ENCODE peak calls at places on chromosomes 1 and 21, in ten cellular contexts. V, I, C, P, F, T, H, J, M and G are unnamed samples.

GRCh38 chr21:16644690-16645089 is 868.2 kb upstream of the CXADR start:
- DNase-seq in V (no peak), I (no peak), C (peak; percentile 48), P (no peak), F (no peak), T (no peak), H (no peak), J (no peak), M (no peak), G (no peak)

GRCh38 chr1:46581685-46582455 is 22.2 kb downstream of the MKNK1 start:
- DNase-seq in V (no peak), I (no peak), C (no peak), P (no peak), F (no peak), T (no peak), H (peak; percentile 51), J (no peak), M (no peak), G (no peak)

GRCh38 chr1:66493731-66494130 is 40.2 kb upstream of the SGIP1 start:
- DNase-seq in V (no peak), I (no peak), C (no peak), P (no peak), F (no peak), T (no peak), H (no peak), J (no peak), M (no peak), G (no peak)

GRCh38 chr1:67407498-67407897 is 22.7 kb downstream of the SERBP1 start:
- DNase-seq in V (no peak), I (no peak), C (peak; percentile 34), P (peak; percentile 9), F (no peak), T (no peak), H (no peak), J (no peak), M (no peak), G (no peak)

GRCh38 chr1:55049914-55050278 is 10.5 kb downstream of the PCSK9 start:
- DNase-seq in V (no peak), I (no peak), C (peak; percentile 80), P (no peak), F (no peak), T (no peak), H (peak; percentile 8), J (no peak), M (peak; percentile 77), G (no peak)

GRCh38 chr1:20413136-20413790 is 72.7 kb downstream of the CAMK2N1 start:
- DNase-seq in V (no peak), I (no peak), C (no peak), P (no peak), F (no peak), T (no peak), H (no peak), J (no peak), M (no peak), G (no peak)

GRCh38 chr1:160862151-160863061 is at the start of gene CD244:
- DNase-seq in V (peak; percentile 18), I (no peak), C (no peak), P (no peak), F (peak; percentile 40), T (no peak), H (peak; percentile 57), J (peak; percentile 58), M (peak; percentile 50), G (no peak)

GRCh38 chr1:25117233-25117823 is 115.0 kb downstream of the SYF2 start:
- DNase-seq in V (no peak), I (no peak), C (no peak), P (no peak), F (no peak), T (no peak), H (peak; percentile 59), J (no peak), M (peak; percentile 39), G (no peak)

GRCh38 chr1:10401281-10401680 is 2.4 kb downstream of the PGD start:
- DNase-seq in V (no peak), I (no peak), C (peak; percentile 79), P (no peak), F (no peak), T (no peak), H (no peak), J (no peak), M (no peak), G (no peak)

GRCh38 chr1:240293706-240294105 is 202.0 kb downstream of the FMN2 start:
- DNase-seq in V (no peak), I (no peak), C (no peak), P (no peak), F (no peak), T (no peak), H (no peak), J (no peak), M (no peak), G (no peak)

GRCh38 chr1:225362805-225363204 is 65.0 kb downstream of the LBR start:
- DNase-seq in V (no peak), I (no peak), C (no peak), P (no peak), F (no peak), T (no peak), H (no peak), J (no peak), M (no peak), G (no peak)

GRCh38 chr1:156708245-156708661 is 2.9 kb upstream of the CRABP2 start:
- DNase-seq in V (no peak), I (no peak), C (no peak), P (no peak), F (no peak), T (no peak), H (no peak), J (no peak), M (no peak), G (no peak)

GRCh38 chr1:6130036-6130435 is 50.1 kb downstream of the CHD5 start:
- DNase-seq in V (no peak), I (no peak), C (no peak), P (no peak), F (no peak), T (no peak), H (no peak), J (no peak), M (peak; percentile 9), G (peak; percentile 47)

GRCh38 chr1:81801032-81801833 is 499 bp downstream of the ADGRL2 start:
- DNase-seq in V (no peak), I (peak; percentile 34), C (peak; percentile 95), P (peak; percentile 76), F (peak; percentile 81), T (peak; percentile 83), H (peak; percentile 47), J (peak; percentile 88), M (peak; percentile 78), G (peak; percentile 52)

GRCh38 chr1:56550132-56550531 is 29.2 kb downstream of the PLPP3 start:
- DNase-seq in V (no peak), I (no peak), C (no peak), P (no peak), F (no peak), T (no peak), H (no peak), J (no peak), M (no peak), G (no peak)

GRCh38 chr1:1550087-1550486 is 9.7 kb upstream of the TMEM240 start:
- DNase-seq in V (no peak), I (no peak), C (no peak), P (no peak), F (no peak), T (no peak), H (no peak), J (no peak), M (no peak), G (no peak)

GRCh38 chr1:204213668-204214662 is at the start of gene GOLT1A:
- DNase-seq in V (peak; percentile 43), I (peak; percentile 70), C (peak; percentile 85), P (peak; percentile 37), F (peak; percentile 91), T (no peak), H (peak; percentile 94), J (peak; percentile 63), M (peak; percentile 91), G (no peak)

GRCh38 chr1:168932539-168932938 is 174.0 kb upstream of the ATP1B1 start:
- DNase-seq in V (no peak), I (no peak), C (peak; percentile 61), P (no peak), F (no peak), T (no peak), H (no peak), J (no peak), M (no peak), G (no peak)

GRCh38 chr1:46940307-46940706 is 969 bp downstream of the CYP4A11 start:
- DNase-seq in V (no peak), I (no peak), C (no peak), P (no peak), F (no peak), T (no peak), H (peak; percentile 96), J (no peak), M (peak; percentile 83), G (no peak)

GRCh38 chr1:156641761-156642264 is at the start of gene BCAN:
- DNase-seq in V (no peak), I (no peak), C (peak; percentile 27), P (no peak), F (no peak), T (peak; percentile 53), H (no peak), J (no peak), M (no peak), G (no peak)

GRCh38 chr21:33078907-33079582 is 9.1 kb downstream of the OLIG1 start:
- DNase-seq in V (no peak), I (no peak), C (peak; percentile 42), P (peak; percentile 28), F (peak; percentile 42), T (no peak), H (no peak), J (no peak), M (no peak), G (no peak)

GRCh38 chr1:66553846-66554245 is 19.9 kb downstream of the SGIP1 start:
- DNase-seq in V (no peak), I (no peak), C (peak; percentile 59), P (no peak), F (no peak), T (no peak), H (no peak), J (no peak), M (no peak), G (no peak)

GRCh38 chr1:89687254-89687653 is 54.3 kb downstream of the LRRC8C start:
- DNase-seq in V (no peak), I (no peak), C (peak; percentile 31), P (no peak), F (no peak), T (no peak), H (no peak), J (no peak), M (no peak), G (no peak)

GRCh38 chr1:32989160-32989894 is 24.7 kb upstream of the RNF19B start:
- DNase-seq in V (no peak), I (no peak), C (peak; percentile 99), P (peak; percentile 95), F (peak; percentile 87), T (no peak), H (no peak), J (peak; percentile 88), M (peak; percentile 67), G (peak; percentile 88)

GRCh38 chr21:31786164-31786920 is 54.4 kb upstream of the SCAF4 start:
- DNase-seq in V (no peak), I (no peak), C (no peak), P (no peak), F (no peak), T (no peak), H (no peak), J (peak; percentile 8), M (no peak), G (no peak)

GRCh38 chr1:94544706-94545490 is 3.3 kb upstream of the F3 start:
- DNase-seq in V (no peak), I (no peak), C (peak; percentile 79), P (no peak), F (peak; percentile 53), T (no peak), H (no peak), J (no peak), M (no peak), G (no peak)

GRCh38 chr1:79040424-79041089 is 34.0 kb upstream of the ADGRL4 start:
- DNase-seq in V (no peak), I (no peak), C (no peak), P (no peak), F (no peak), T (no peak), H (no peak), J (no peak), M (no peak), G (no peak)

GRCh38 chr1:150012611-150013010 is 2.1 kb upstream of the OTUD7B start:
- DNase-seq in V (no peak), I (no peak), C (no peak), P (no peak), F (no peak), T (no peak), H (no peak), J (no peak), M (peak; percentile 29), G (no peak)